ENCODE peak calls at places on chromosome 10, in ten cellular contexts. One of them, this sample, is unnamed. For H3K4me1, the result is how much of the 10 kb centered on the place peaks cover.

GRCh38 chr10:103276941-103277712 is at the start of gene INA:
- DNase-seq in breast epithelium: no peak
- DNase-seq in stomach: no peak
- DNase-seq in sigmoid colon: no peak
- DNase-seq in HepG2: no peak
- DNase-seq in esophagus muscularis mucosa: no peak
- DNase-seq in GM23338: peak
- DNase-seq in HCT116: no peak
- DNase-seq in SK-N-SH: peak
- DNase-seq in vagina: no peak
- DNase-seq in this sample: no peak

GRCh38 chr10:120429395-120429794 is 27.6 kb upstream of the PLPP4 start:
- DNase-seq in breast epithelium: no peak
- DNase-seq in stomach: no peak
- DNase-seq in sigmoid colon: no peak
- DNase-seq in HepG2: no peak
- DNase-seq in esophagus muscularis mucosa: no peak
- DNase-seq in GM23338: no peak
- DNase-seq in HCT116: no peak
- DNase-seq in SK-N-SH: no peak
- DNase-seq in vagina: no peak
- DNase-seq in this sample: no peak

GRCh38 chr10:88089498-88089897 is 226.1 kb downstream of the PTEN start:
- DNase-seq in breast epithelium: no peak
- DNase-seq in stomach: peak
- DNase-seq in sigmoid colon: no peak
- DNase-seq in HepG2: no peak
- DNase-seq in esophagus muscularis mucosa: no peak
- DNase-seq in GM23338: no peak
- DNase-seq in HCT116: no peak
- DNase-seq in SK-N-SH: no peak
- DNase-seq in vagina: no peak
- DNase-seq in this sample: peak

GRCh38 chr10:71306951-71307350 is 12.1 kb upstream of the SLC29A3 start:
- DNase-seq in breast epithelium: no peak
- DNase-seq in stomach: no peak
- DNase-seq in sigmoid colon: no peak
- DNase-seq in HepG2: no peak
- DNase-seq in esophagus muscularis mucosa: no peak
- DNase-seq in GM23338: no peak
- DNase-seq in HCT116: no peak
- DNase-seq in SK-N-SH: no peak
- DNase-seq in vagina: no peak
- DNase-seq in this sample: no peak

GRCh38 chr10:95793401-95794045 is 37.6 kb downstream of the ENTPD1 start:
- DNase-seq in breast epithelium: no peak
- DNase-seq in stomach: no peak
- DNase-seq in sigmoid colon: peak
- DNase-seq in HepG2: no peak
- DNase-seq in esophagus muscularis mucosa: no peak
- DNase-seq in GM23338: no peak
- DNase-seq in HCT116: no peak
- DNase-seq in SK-N-SH: no peak
- DNase-seq in vagina: no peak
- DNase-seq in this sample: no peak

GRCh38 chr10:71241899-71242620 is 29.7 kb downstream of the UNC5B start:
- DNase-seq in breast epithelium: no peak
- DNase-seq in stomach: no peak
- DNase-seq in sigmoid colon: no peak
- DNase-seq in HepG2: no peak
- DNase-seq in esophagus muscularis mucosa: no peak
- DNase-seq in GM23338: no peak
- DNase-seq in HCT116: no peak
- DNase-seq in SK-N-SH: peak
- DNase-seq in vagina: no peak
- DNase-seq in this sample: no peak

GRCh38 chr10:59563506-59563905 is 146.1 kb downstream of the SLC16A9 start:
- DNase-seq in breast epithelium: no peak
- DNase-seq in stomach: no peak
- DNase-seq in sigmoid colon: no peak
- DNase-seq in HepG2: no peak
- DNase-seq in esophagus muscularis mucosa: peak
- DNase-seq in GM23338: no peak
- DNase-seq in HCT116: no peak
- DNase-seq in SK-N-SH: no peak
- DNase-seq in vagina: no peak
- DNase-seq in this sample: no peak

GRCh38 chr10:43043773-43044394 is 33.0 kb upstream of the RET start:
- DNase-seq in breast epithelium: no peak
- DNase-seq in stomach: no peak
- DNase-seq in sigmoid colon: peak
- DNase-seq in HepG2: no peak
- DNase-seq in esophagus muscularis mucosa: no peak
- DNase-seq in GM23338: no peak
- DNase-seq in HCT116: no peak
- DNase-seq in SK-N-SH: peak
- DNase-seq in vagina: no peak
- DNase-seq in this sample: no peak

GRCh38 chr10:24920907-24921881 is 31.2 kb downstream of the PRTFDC1 start:
- DNase-seq in breast epithelium: peak
- DNase-seq in stomach: no peak
- DNase-seq in sigmoid colon: no peak
- DNase-seq in HepG2: no peak
- DNase-seq in esophagus muscularis mucosa: no peak
- DNase-seq in GM23338: peak
- DNase-seq in HCT116: no peak
- DNase-seq in SK-N-SH: peak
- DNase-seq in vagina: no peak
- DNase-seq in this sample: no peak

GRCh38 chr10:3526721-3527120 is 258.3 kb downstream of the KLF6 start:
- DNase-seq in breast epithelium: no peak
- DNase-seq in stomach: no peak
- DNase-seq in sigmoid colon: no peak
- DNase-seq in HepG2: no peak
- DNase-seq in esophagus muscularis mucosa: no peak
- DNase-seq in GM23338: no peak
- DNase-seq in HCT116: no peak
- DNase-seq in SK-N-SH: no peak
- DNase-seq in vagina: no peak
- DNase-seq in this sample: no peak

GRCh38 chr10:128221787-128222186 is 95.6 kb upstream of the MKI67 start:
- DNase-seq in breast epithelium: no peak
- DNase-seq in stomach: no peak
- DNase-seq in sigmoid colon: no peak
- DNase-seq in HepG2: no peak
- DNase-seq in esophagus muscularis mucosa: peak
- DNase-seq in GM23338: no peak
- DNase-seq in HCT116: no peak
- DNase-seq in SK-N-SH: no peak
- DNase-seq in vagina: peak
- DNase-seq in this sample: no peak
- H3K4me1 ChIP-seq in breast epithelium: under half
- H3K4me1 ChIP-seq in stomach: under half
- H3K4me1 ChIP-seq in sigmoid colon: under half
- H3K4me1 ChIP-seq in HepG2: under half
- H3K4me1 ChIP-seq in esophagus muscularis mucosa: under half
- H3K4me1 ChIP-seq in GM23338: under half
- H3K4me1 ChIP-seq in HCT116: under half
- H3K4me1 ChIP-seq in SK-N-SH: under half
- H3K4me1 ChIP-seq in vagina: under half
- H3K4me1 ChIP-seq in this sample: under half

GRCh38 chr10:94443052-94443451 is 40.7 kb downstream of the TBC1D12 start:
- DNase-seq in breast epithelium: no peak
- DNase-seq in stomach: no peak
- DNase-seq in sigmoid colon: no peak
- DNase-seq in HepG2: no peak
- DNase-seq in esophagus muscularis mucosa: no peak
- DNase-seq in GM23338: no peak
- DNase-seq in HCT116: no peak
- DNase-seq in SK-N-SH: no peak
- DNase-seq in vagina: no peak
- DNase-seq in this sample: no peak
- TF ChIP-seq POLR2AphosphoS5 in breast epithelium: no peak
- TF ChIP-seq POLR2AphosphoS5 in stomach: no peak
- TF ChIP-seq POLR2AphosphoS5 in sigmoid colon: no peak
- TF ChIP-seq POLR2AphosphoS5 in HepG2: no peak
- TF ChIP-seq POLR2AphosphoS5 in esophagus muscularis mucosa: no peak
- TF ChIP-seq POLR2AphosphoS5 in GM23338: no peak
- TF ChIP-seq POLR2AphosphoS5 in HCT116: no peak
- TF ChIP-seq POLR2AphosphoS5 in SK-N-SH: no peak
- TF ChIP-seq POLR2AphosphoS5 in vagina: no peak
- TF ChIP-seq POLR2AphosphoS5 in this sample: no peak

GRCh38 chr10:29144126-29144525 is 144.7 kb upstream of the LYZL1 start:
- DNase-seq in breast epithelium: no peak
- DNase-seq in stomach: no peak
- DNase-seq in sigmoid colon: no peak
- DNase-seq in HepG2: no peak
- DNase-seq in esophagus muscularis mucosa: no peak
- DNase-seq in GM23338: no peak
- DNase-seq in HCT116: no peak
- DNase-seq in SK-N-SH: no peak
- DNase-seq in vagina: no peak
- DNase-seq in this sample: no peak

GRCh38 chr10:29140991-29141390 is 147.9 kb upstream of the LYZL1 start:
- DNase-seq in breast epithelium: no peak
- DNase-seq in stomach: no peak
- DNase-seq in sigmoid colon: no peak
- DNase-seq in HepG2: no peak
- DNase-seq in esophagus muscularis mucosa: no peak
- DNase-seq in GM23338: peak
- DNase-seq in HCT116: no peak
- DNase-seq in SK-N-SH: no peak
- DNase-seq in vagina: no peak
- DNase-seq in this sample: no peak

GRCh38 chr10:29141761-29142160 is 147.1 kb upstream of the LYZL1 start:
- DNase-seq in breast epithelium: no peak
- DNase-seq in stomach: peak
- DNase-seq in sigmoid colon: no peak
- DNase-seq in HepG2: no peak
- DNase-seq in esophagus muscularis mucosa: no peak
- DNase-seq in GM23338: peak
- DNase-seq in HCT116: no peak
- DNase-seq in SK-N-SH: peak
- DNase-seq in vagina: no peak
- DNase-seq in this sample: peak

GRCh38 chr10:29140151-29140550 is 148.7 kb upstream of the LYZL1 start:
- DNase-seq in breast epithelium: no peak
- DNase-seq in stomach: no peak
- DNase-seq in sigmoid colon: no peak
- DNase-seq in HepG2: no peak
- DNase-seq in esophagus muscularis mucosa: no peak
- DNase-seq in GM23338: no peak
- DNase-seq in HCT116: no peak
- DNase-seq in SK-N-SH: no peak
- DNase-seq in vagina: no peak
- DNase-seq in this sample: no peak

DNA sequence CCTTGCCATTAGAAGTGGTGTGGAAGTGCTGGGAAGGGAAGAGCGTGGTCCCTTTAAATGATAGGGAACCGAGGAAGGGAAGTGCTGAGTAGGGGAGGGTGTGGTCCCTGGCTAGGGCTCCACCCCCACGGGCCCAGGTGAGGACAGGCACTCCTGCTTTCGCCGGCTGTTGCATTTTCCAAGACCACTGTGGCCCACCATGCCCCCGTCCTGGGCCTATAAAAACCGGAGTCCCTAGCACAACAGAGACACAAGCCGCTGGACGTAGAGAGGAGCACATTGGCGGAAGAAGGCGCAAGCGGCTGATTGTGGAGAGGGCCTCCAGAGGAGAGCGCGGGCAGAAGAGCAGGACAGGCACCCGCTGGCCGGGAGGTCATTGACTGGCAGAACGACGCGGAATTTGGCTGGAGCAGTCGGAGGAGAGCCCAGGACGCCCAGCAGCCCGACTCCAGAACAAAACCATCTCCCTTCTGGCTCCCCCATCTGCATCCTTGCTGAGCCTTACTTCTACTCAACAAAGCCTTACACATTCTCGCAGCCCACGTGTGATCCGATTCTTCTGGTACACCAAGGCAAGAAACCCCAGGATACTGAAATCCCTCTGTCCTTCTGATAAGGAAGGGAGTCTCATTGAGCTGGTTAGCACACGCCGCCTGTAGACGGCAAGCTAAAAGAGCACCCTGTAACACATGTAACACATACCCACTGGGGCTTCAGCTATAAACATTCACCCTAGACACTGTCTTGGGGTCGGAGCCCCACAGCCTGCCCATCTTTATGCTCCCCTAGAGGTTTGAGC is 146.2 kb upstream of the LYZL1 start:
- DNase-seq in breast epithelium: no peak
- DNase-seq in stomach: no peak
- DNase-seq in sigmoid colon: no peak
- DNase-seq in HepG2: no peak
- DNase-seq in esophagus muscularis mucosa: no peak
- DNase-seq in GM23338: peak
- DNase-seq in HCT116: no peak
- DNase-seq in SK-N-SH: no peak
- DNase-seq in vagina: no peak
- DNase-seq in this sample: no peak
- H3K4me1 ChIP-seq in breast epithelium: under half
- H3K4me1 ChIP-seq in stomach: under half
- H3K4me1 ChIP-seq in sigmoid colon: under half
- H3K4me1 ChIP-seq in HepG2: under half
- H3K4me1 ChIP-seq in esophagus muscularis mucosa: under half
- H3K4me1 ChIP-seq in GM23338: under half
- H3K4me1 ChIP-seq in HCT116: under half
- H3K4me1 ChIP-seq in SK-N-SH: under half
- H3K4me1 ChIP-seq in vagina: under half
- H3K4me1 ChIP-seq in this sample: under half

GRCh38 chr10:123807444-123808035 is 84.1 kb downstream of the CPXM2 start:
- DNase-seq in breast epithelium: no peak
- DNase-seq in stomach: no peak
- DNase-seq in sigmoid colon: no peak
- DNase-seq in HepG2: no peak
- DNase-seq in esophagus muscularis mucosa: peak
- DNase-seq in GM23338: no peak
- DNase-seq in HCT116: no peak
- DNase-seq in SK-N-SH: no peak
- DNase-seq in vagina: no peak
- DNase-seq in this sample: no peak

GRCh38 chr10:123809632-123810031 is 82.0 kb downstream of the CPXM2 start:
- DNase-seq in breast epithelium: no peak
- DNase-seq in stomach: no peak
- DNase-seq in sigmoid colon: no peak
- DNase-seq in HepG2: no peak
- DNase-seq in esophagus muscularis mucosa: no peak
- DNase-seq in GM23338: no peak
- DNase-seq in HCT116: no peak
- DNase-seq in SK-N-SH: no peak
- DNase-seq in vagina: no peak
- DNase-seq in this sample: no peak

GRCh38 chr10:123804716-123805115 is 86.9 kb downstream of the CPXM2 start:
- DNase-seq in breast epithelium: no peak
- DNase-seq in stomach: no peak
- DNase-seq in sigmoid colon: no peak
- DNase-seq in HepG2: no peak
- DNase-seq in esophagus muscularis mucosa: no peak
- DNase-seq in GM23338: no peak
- DNase-seq in HCT116: no peak
- DNase-seq in SK-N-SH: no peak
- DNase-seq in vagina: no peak
- DNase-seq in this sample: no peak

GRCh38 chr10:123808873-123809272 is 82.7 kb downstream of the CPXM2 start:
- DNase-seq in breast epithelium: no peak
- DNase-seq in stomach: no peak
- DNase-seq in sigmoid colon: no peak
- DNase-seq in HepG2: no peak
- DNase-seq in esophagus muscularis mucosa: peak
- DNase-seq in GM23338: no peak
- DNase-seq in HCT116: peak
- DNase-seq in SK-N-SH: no peak
- DNase-seq in vagina: no peak
- DNase-seq in this sample: no peak

GRCh38 chr10:123808286-123808685 is 83.3 kb downstream of the CPXM2 start:
- DNase-seq in breast epithelium: no peak
- DNase-seq in stomach: no peak
- DNase-seq in sigmoid colon: no peak
- DNase-seq in HepG2: no peak
- DNase-seq in esophagus muscularis mucosa: peak
- DNase-seq in GM23338: no peak
- DNase-seq in HCT116: no peak
- DNase-seq in SK-N-SH: no peak
- DNase-seq in vagina: no peak
- DNase-seq in this sample: no peak
- TF ChIP-seq POLR2AphosphoS5 in breast epithelium: no peak
- TF ChIP-seq POLR2AphosphoS5 in stomach: no peak
- TF ChIP-seq POLR2AphosphoS5 in sigmoid colon: no peak
- TF ChIP-seq POLR2AphosphoS5 in HepG2: no peak
- TF ChIP-seq POLR2AphosphoS5 in esophagus muscularis mucosa: no peak
- TF ChIP-seq POLR2AphosphoS5 in GM23338: no peak
- TF ChIP-seq POLR2AphosphoS5 in HCT116: no peak
- TF ChIP-seq POLR2AphosphoS5 in SK-N-SH: no peak
- TF ChIP-seq POLR2AphosphoS5 in vagina: no peak
- TF ChIP-seq POLR2AphosphoS5 in this sample: no peak

This sample was measured in prostate gland.